ENCODE peak calls at places on chromosomes 5 and 9, in nine cellular contexts. R, H, O, L, W, Z, A, P and X are unnamed samples.

GRCh38 chr5:180519098-180519497 is 24.9 kb downstream of the CNOT6 start:
- DNase-seq in R (peak; percentile 72), H (no peak), O (no peak), L (no peak), W (no peak), Z (no peak), A (no peak), P (no peak), X (no peak)

GRCh38 chr5:177036443-177036842 is 13.9 kb downstream of the ZNF346 start:
- DNase-seq in R (no peak), H (no peak), O (no peak), L (no peak), W (no peak), Z (no peak), A (no peak), P (no peak), X (no peak)

GRCh38 chr9:13144176-13144820 is 135.2 kb downstream of the MPDZ start:
- DNase-seq in R (peak; percentile 4), H (no peak), O (no peak), L (no peak), W (no peak), Z (no peak), A (no peak), P (no peak), X (no peak)

GRCh38 chr9:134769084-134769455 is 111.5 kb upstream of the FCN2 start:
- DNase-seq in R (no peak), H (no peak), O (no peak), L (peak; percentile 60), W (no peak), Z (no peak), A (no peak), P (no peak), X (no peak)

GRCh38 chr9:95719354-95719753 is 156.1 kb upstream of the ERCC6L2 start:
- DNase-seq in R (no peak), H (peak; percentile 66), O (no peak), L (no peak), W (no peak), Z (no peak), A (no peak), P (no peak), X (no peak)

GRCh38 chr9:135409286-135410200 is 70.0 kb upstream of the PPP1R26 start:
- DNase-seq in R (no peak), H (peak; percentile 38), O (no peak), L (no peak), W (no peak), Z (no peak), A (no peak), P (no peak), X (no peak)

GRCh38 chr5:9712506-9713285 is 82.5 kb upstream of the TAS2R1 start:
- DNase-seq in R (peak; percentile 84), H (no peak), O (no peak), L (no peak), W (no peak), Z (no peak), A (no peak), P (no peak), X (peak; percentile 89)

GRCh38 chr5:150144211-150144801 is 11.3 kb downstream of the PDGFRB start:
- DNase-seq in R (peak; percentile 76), H (no peak), O (no peak), L (peak; percentile 80), W (no peak), Z (peak; percentile 89), A (no peak), P (peak; percentile 84), X (no peak)

GRCh38 chr9:137411670-137412380 is 11.1 kb downstream of the EXD3 start:
- DNase-seq in R (peak; percentile 91), H (no peak), O (peak; percentile 86), L (no peak), W (peak; percentile 91), Z (peak; percentile 96), A (no peak), P (peak; percentile 85), X (peak; percentile 49)

GRCh38 chr9:131346559-131346958 is 47.3 kb upstream of the PRRC2B start:
- DNase-seq in R (no peak), H (no peak), O (no peak), L (no peak), W (no peak), Z (peak; percentile 10), A (no peak), P (no peak), X (no peak)

GRCh38 chr5:139774980-139775654 is 20.5 kb upstream of the PSD2 start:
- DNase-seq in R (peak; percentile 30), H (peak; percentile 79), O (peak; percentile 83), L (peak; percentile 94), W (peak; percentile 77), Z (peak; percentile 90), A (peak; percentile 71), P (peak; percentile 74), X (no peak)

GRCh38 chr9:11402621-11403020 is 789.8 kb upstream of the PTPRD start:
- DNase-seq in R (no peak), H (no peak), O (no peak), L (no peak), W (no peak), Z (no peak), A (no peak), P (no peak), X (peak; percentile 1)

GRCh38 chr9:4865685-4866084 is 72.9 kb downstream of the RCL1 start:
- DNase-seq in R (no peak), H (no peak), O (no peak), L (no peak), W (no peak), Z (no peak), A (no peak), P (no peak), X (no peak)

GRCh38 chr9:126127591-126127990 is 199.0 kb upstream of the MVB12B start:
- DNase-seq in R (no peak), H (no peak), O (no peak), L (peak; percentile 3), W (peak; percentile 1), Z (no peak), A (no peak), P (no peak), X (no peak)

GRCh38 chr9:84670106-84670800 is 724 bp downstream of the NTRK2 start:
- DNase-seq in R (peak; percentile 2), H (no peak), O (no peak), L (peak; percentile 60), W (no peak), Z (peak; percentile 74), A (no peak), P (peak; percentile 22), X (no peak)

GRCh38 chr9:84670801-84671153 is 1.2 kb downstream of the NTRK2 start:
- DNase-seq in R (no peak), H (no peak), O (no peak), L (no peak), W (no peak), Z (no peak), A (no peak), P (no peak), X (no peak)

GRCh38 chr9:84669008-84669292 is 579 bp upstream of the NTRK2 start:
- DNase-seq in R (no peak), H (no peak), O (no peak), L (no peak), W (no peak), Z (no peak), A (no peak), P (no peak), X (no peak)

GRCh38 chr9:84668204-84669007 is 1.1 kb upstream of the NTRK2 start:
- DNase-seq in R (peak; percentile 43), H (peak; percentile 60), O (peak; percentile 67), L (peak; percentile 92), W (no peak), Z (peak; percentile 90), A (no peak), P (peak; percentile 68), X (peak; percentile 68)

DNA sequence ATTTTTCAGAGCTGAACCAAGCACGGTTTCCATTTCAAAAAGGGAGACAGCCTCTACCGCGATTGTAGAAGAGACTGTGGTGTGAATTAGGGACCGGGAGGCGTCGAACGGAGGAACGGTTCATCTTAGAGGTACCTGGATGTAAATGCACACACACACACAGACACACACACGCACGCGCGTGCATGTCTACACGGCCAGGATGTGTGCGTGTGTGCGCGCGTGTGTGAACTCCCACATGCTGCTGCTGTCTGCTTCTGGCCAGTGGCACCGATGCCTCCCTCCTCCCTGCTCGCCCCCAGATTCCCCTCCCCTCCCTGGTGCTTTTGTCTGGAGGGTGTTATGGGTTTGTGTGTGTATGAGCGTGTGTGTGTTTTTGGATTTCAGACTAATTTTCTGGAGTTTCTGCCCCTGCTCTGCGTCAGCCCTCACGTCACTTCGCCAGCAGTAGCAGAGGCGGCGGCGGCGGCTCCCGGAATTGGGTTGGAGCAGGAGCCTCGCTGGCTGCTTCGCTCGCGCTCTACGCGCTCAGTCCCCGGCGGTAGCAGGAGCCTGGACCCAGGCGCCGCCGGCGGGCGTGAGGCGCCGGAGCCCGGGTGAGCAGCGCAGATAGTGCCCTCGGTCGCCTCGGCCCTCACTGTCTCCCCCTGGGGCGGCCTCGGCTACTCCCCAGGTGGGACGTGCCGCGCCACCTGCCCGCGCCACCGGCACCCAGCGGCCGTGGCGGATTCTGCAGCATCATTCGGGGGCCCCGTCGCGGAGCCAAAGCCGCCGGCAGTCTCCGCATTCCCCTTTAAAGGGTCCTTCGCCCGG is at the start of gene NTRK2:
- DNase-seq in R (peak; percentile 37), H (no peak), O (no peak), L (peak; percentile 65), W (no peak), Z (peak; percentile 84), A (no peak), P (peak; percentile 30), X (peak; percentile 59)
- H3K27ac ChIP-seq in R (no peak within 1 kb of the TSS), H (no peak within 1 kb of the TSS), O (no peak within 1 kb of the TSS), L (no peak within 1 kb of the TSS), W (no peak within 1 kb of the TSS), Z (peak within 1 kb of the TSS; percentile 32), A (no peak within 1 kb of the TSS), P (peak within 1 kb of the TSS; percentile 8), X (no peak within 1 kb of the TSS)

GRCh38 chr9:109906766-109907382 is 126.9 kb downstream of the PALM2AKAP2 start:
- DNase-seq in R (peak; percentile 50), H (no peak), O (no peak), L (no peak), W (no peak), Z (no peak), A (peak; percentile 77), P (no peak), X (no peak)
- TF ChIP-seq CTCF in R (no peak), H (no peak), O (no peak), L (no peak), W (no peak), Z (no peak), A (peak; percentile 74), P (no peak), X (peak; percentile 17)

DNA sequence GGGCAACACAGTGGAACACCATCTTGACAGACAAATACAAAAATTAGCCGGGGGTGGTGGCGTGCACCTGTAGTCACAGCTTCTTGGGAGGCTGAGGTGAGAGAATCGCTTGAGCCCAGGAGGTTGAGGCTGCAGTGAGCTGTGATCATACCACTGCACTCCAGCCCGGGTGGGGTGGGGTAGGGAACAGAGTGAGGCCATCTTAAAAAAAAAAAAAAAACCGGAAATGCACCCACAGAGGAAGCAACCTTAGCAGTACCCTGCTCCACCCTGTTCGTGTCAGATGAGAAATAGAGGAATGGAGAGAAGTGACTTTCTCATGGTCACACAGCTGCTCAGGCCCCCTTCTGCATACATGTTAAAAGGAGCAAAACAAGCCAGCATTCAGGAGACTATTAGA is 40.8 kb downstream of the CYFIP2 start:
- DNase-seq in R (no peak), H (no peak), O (no peak), L (no peak), W (no peak), Z (no peak), A (peak; percentile 38), P (no peak), X (no peak)
- H3K4me1 ChIP-seq in R (no peaks in the 10 kb centered on the region), H (no peaks in the 10 kb centered on the region), O (no peaks in the 10 kb centered on the region), L (peaks cover 1% of the 10 kb centered on the region), W (no peaks in the 10 kb centered on the region), Z (peaks cover 9% of the 10 kb centered on the region), A (peaks cover 6% of the 10 kb centered on the region), P (peaks cover 8% of the 10 kb centered on the region), X (no peaks in the 10 kb centered on the region)

GRCh38 chr5:143024227-143024920 is 254.2 kb downstream of the ARHGAP26 start:
- DNase-seq in R (no peak), H (no peak), O (no peak), L (no peak), W (no peak), Z (no peak), A (no peak), P (no peak), X (no peak)
- H3K27ac ChIP-seq in R (no peak overlapping the region), H (no peak overlapping the region), O (no peak overlapping the region), L (peak overlapping the region; percentile 79), W (no peak overlapping the region), Z (no peak overlapping the region), A (no peak overlapping the region), P (peak overlapping the region; percentile 83), X (no peak overlapping the region)